ENCODE peak calls at places on chromosomes 16 and 17, in ten cellular contexts. X is K562, Q is cardiac muscle cell, Y is pancreas, N is ovary, U is tibial artery, L is prostate gland, I is body of pancreas, R is fibroblast of lung, F is mucosa of descending colon. E is an unnamed sample.
A peak's percentile ranks its signal among the peaks of the same experiment; 100 is the strongest.

GRCh38 chr17:5897320-5897911 is 172.8 kb upstream of the WSCD1 start:
- DNase-seq in X (no peak), Y (no peak), U (no peak), I (no peak), R (no peak), F (no peak), L (no peak), Q (no peak), N (no peak), E (no peak)

GRCh38 chr17:1107777-1108559 is 71.8 kb downstream of the ABR start:
- DNase-seq in X (no peak), Y (no peak), F (peak; percentile 75), U (no peak), L (no peak), N (no peak), R (no peak), I (no peak), Q (no peak), E (peak; percentile 75)

GRCh38 chr16:24748242-24748641 is 18.8 kb downstream of the TNRC6A start:
- DNase-seq in L (peak; percentile 10), Q (no peak), R (peak; percentile 94), F (no peak), N (no peak), Y (no peak), I (no peak), X (no peak), U (peak; percentile 80), E (no peak)

GRCh38 chr16:67608367-67608766 is 36.6 kb upstream of the CARMIL2 start:
- DNase-seq in F (no peak), N (no peak), X (no peak), I (no peak), Q (no peak), U (no peak), L (no peak), R (no peak), Y (no peak), E (no peak)

GRCh38 chr16:73032548-73033270 is 15.2 kb downstream of the ZFHX3 start:
- DNase-seq in Q (peak; percentile 44), Y (no peak), R (no peak), X (no peak), U (no peak), L (no peak), I (no peak), N (no peak), F (no peak), E (no peak)

GRCh38 chr17:17685775-17686291 is 4.6 kb downstream of the RAI1 start:
- DNase-seq in Y (no peak), I (no peak), F (peak; percentile 83), Q (no peak), R (peak; percentile 75), N (no peak), X (no peak), U (no peak), L (peak; percentile 81), E (no peak)

GRCh38 chr17:45857977-45858708 is 13.5 kb downstream of the SPPL2C start:
- DNase-seq in L (no peak), U (no peak), X (peak; percentile 55), N (no peak), R (peak; percentile 15), I (no peak), Y (no peak), F (no peak), Q (peak; percentile 85), E (peak; percentile 63)

GRCh38 chr16:48687421-48688038 is 77.5 kb upstream of the N4BP1 start:
- DNase-seq in I (peak; percentile 44), N (peak; percentile 15), F (peak; percentile 25), X (peak; percentile 71), U (peak; percentile 22), Q (peak; percentile 82), L (peak; percentile 9), R (peak; percentile 75), Y (peak; percentile 35), E (peak; percentile 78)

GRCh38 chr17:33126086-33126485 is 134.4 kb downstream of the SPACA3 start:
- DNase-seq in R (no peak), L (no peak), X (no peak), N (no peak), F (no peak), Y (no peak), I (no peak), U (no peak), Q (no peak), E (no peak)

GRCh38 chr16:90012978-90013745 is 6.1 kb downstream of the DBNDD1 start:
- DNase-seq in Y (no peak), R (no peak), F (no peak), Q (no peak), X (no peak), N (no peak), U (no peak), I (no peak), L (no peak), E (no peak)

GRCh38 chr16:12195296-12195695 is 218.8 kb downstream of the SNX29 start:
- DNase-seq in Y (no peak), Q (no peak), I (no peak), R (no peak), U (no peak), N (no peak), X (no peak), L (no peak), F (no peak), E (no peak)

GRCh38 chr17:17853811-17854527 is 17.2 kb upstream of the SREBF1 start:
- DNase-seq in U (no peak), F (no peak), Y (no peak), X (no peak), N (no peak), R (no peak), Q (no peak), I (no peak), L (no peak), E (no peak)

DNA sequence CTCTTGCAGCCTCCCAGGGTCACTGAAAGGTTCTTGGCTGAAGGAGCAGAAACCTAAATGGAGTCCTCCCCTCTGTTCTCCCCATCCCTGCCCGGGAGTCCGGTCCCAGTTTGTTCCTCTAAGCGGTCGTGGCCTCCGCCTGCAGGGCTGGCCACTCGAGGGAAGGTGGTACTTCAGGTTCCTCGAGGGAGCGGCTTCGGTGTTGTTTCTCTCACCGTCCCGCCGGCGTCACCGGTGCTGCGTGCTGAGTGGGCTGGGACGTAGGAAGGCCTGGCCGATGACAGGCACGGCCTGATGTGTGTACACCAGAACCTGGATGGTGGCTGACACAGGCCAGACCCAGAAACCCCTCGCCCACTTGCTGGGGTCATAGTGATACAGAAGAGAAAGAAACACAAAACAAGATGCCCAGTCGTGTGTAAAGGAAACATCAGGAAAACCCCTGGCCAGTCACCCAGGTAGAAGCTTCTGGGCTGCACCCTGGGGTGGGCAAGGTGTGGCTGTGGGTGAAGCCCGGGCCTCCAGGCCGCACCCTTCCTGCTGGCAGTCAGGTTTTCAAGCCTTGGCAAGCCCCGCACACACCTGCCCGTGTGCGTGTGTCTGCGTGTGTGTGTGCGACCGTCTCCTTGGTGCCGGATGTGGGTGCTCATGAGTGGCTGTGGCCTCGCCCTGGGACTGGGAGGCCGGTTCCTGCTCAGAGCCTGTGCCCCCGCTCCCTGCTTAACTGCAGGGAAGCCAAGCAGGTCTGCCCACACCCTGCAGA is 52.0 kb downstream of the BAIAP2 start:
- DNase-seq in N (no peak), U (no peak), L (no peak), I (no peak), X (no peak), F (no peak), Q (no peak), R (no peak), Y (no peak), E (no peak)
- H3K4me1 ChIP-seq in N (no peaks in the 10 kb centered on the region), U (no peaks in the 10 kb centered on the region), L (peaks cover 41% of the 10 kb centered on the region), I (peaks cover 28% of the 10 kb centered on the region), X (peaks cover 61% of the 10 kb centered on the region), F (peaks cover 5% of the 10 kb centered on the region), Q (no peaks in the 10 kb centered on the region), R (peaks cover 2% of the 10 kb centered on the region), Y (peaks cover 4% of the 10 kb centered on the region), E (no peaks in the 10 kb centered on the region)

DNA sequence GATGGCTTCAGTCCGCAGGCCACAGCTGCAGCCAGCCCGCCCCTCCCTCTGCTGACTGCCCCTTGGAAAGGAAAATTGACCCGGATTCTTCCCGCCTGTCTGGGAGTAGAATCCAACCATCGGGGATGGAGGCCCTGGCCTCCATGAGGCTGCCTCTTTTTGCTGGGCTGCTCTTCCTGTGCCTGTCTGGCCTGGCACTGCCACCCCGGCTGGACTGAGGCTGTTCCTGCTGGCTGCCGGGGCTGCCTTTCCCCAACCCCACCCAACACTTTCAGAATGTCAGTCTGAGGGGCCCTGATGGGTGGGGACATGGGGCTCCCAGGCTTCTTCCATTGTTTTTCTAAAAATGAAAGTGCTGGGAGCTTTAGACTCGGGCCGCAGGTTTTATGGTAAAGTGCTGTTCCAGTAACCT is 7.3 kb downstream of the BAHCC1 start:
- DNase-seq in Y (no peak), Q (no peak), R (no peak), I (no peak), L (no peak), F (no peak), U (no peak), X (no peak), N (no peak), E (no peak)
- H3K4me3 ChIP-seq in Y (no peak overlapping the region), Q (no peak overlapping the region), R (peak overlapping the region; percentile 16), I (no peak overlapping the region), L (no peak overlapping the region), F (no peak overlapping the region), U (no peak overlapping the region), X (no peak overlapping the region), N (no peak overlapping the region), E (no peak overlapping the region)

GRCh38 chr16:85443531-85443930 is 169.6 kb upstream of the GSE1 start:
- DNase-seq in N (no peak), Y (no peak), Q (no peak), F (peak; percentile 31), L (no peak), U (no peak), X (no peak), I (no peak), R (no peak), E (no peak)
- H3K4me1 ChIP-seq in N (peaks cover 5% of the 10 kb centered on the region), Y (peaks cover 6% of the 10 kb centered on the region), Q (peaks cover 44% of the 10 kb centered on the region), F (peaks cover 33% of the 10 kb centered on the region), L (peaks cover 14% of the 10 kb centered on the region), U (peaks cover 5% of the 10 kb centered on the region), X (peaks cover 75% of the 10 kb centered on the region), I (peaks cover 27% of the 10 kb centered on the region), R (no peaks in the 10 kb centered on the region), E (peaks cover 45% of the 10 kb centered on the region)

DNA sequence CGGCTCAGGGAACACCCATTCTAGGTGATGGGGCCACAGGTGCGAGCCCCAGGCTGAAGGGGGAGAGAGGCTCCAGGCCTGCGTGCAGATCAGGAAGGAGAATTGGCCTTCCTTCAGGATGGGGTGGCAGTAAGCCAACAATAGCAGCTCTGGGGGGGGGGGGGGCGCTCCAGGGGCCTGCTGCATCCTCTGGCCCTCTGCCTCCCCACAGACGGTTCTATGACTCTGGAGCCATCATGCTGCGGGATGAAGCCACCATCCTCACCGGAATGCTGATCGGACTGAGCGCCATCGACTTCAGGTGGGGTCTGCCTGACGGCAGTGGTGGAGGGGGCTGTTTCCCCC is 6.1 kb downstream of the RUNDC3A start:
- DNase-seq in R (no peak), Q (no peak), L (no peak), X (no peak), Y (no peak), F (no peak), I (no peak), U (no peak), N (no peak), E (no peak)
- H3K4me3 ChIP-seq in R (no peak overlapping the region), Q (peak overlapping the region; percentile 38), L (no peak overlapping the region), X (no peak overlapping the region), Y (no peak overlapping the region), F (no peak overlapping the region), I (no peak overlapping the region), U (no peak overlapping the region), N (no peak overlapping the region), E (peak overlapping the region; percentile 43)